ENCODE peak calls at places on chromosome 20, in eight cellular contexts. One of them, this sample, is unnamed.

GRCh38 chr20:60050193-60050960 is 92.2 kb downstream of the CDH26 start:
- DNase-seq in tibial artery: no peak
- DNase-seq in heart right ventricle: no peak
- DNase-seq in body of pancreas: peak
- DNase-seq in HFF-Myc: no peak
- DNase-seq in bronchial epithelial cell: peak
- DNase-seq in transverse colon: peak
- DNase-seq in tibial nerve: no peak
- DNase-seq in this sample: no peak

GRCh38 chr20:3105256-3106137 is 21.0 kb upstream of the AVP start:
- DNase-seq in HFF-Myc: no peak
- DNase-seq in body of pancreas: no peak
- DNase-seq in transverse colon: no peak
- DNase-seq in bronchial epithelial cell: no peak
- DNase-seq in tibial artery: no peak
- DNase-seq in tibial nerve: no peak
- DNase-seq in heart right ventricle: no peak
- DNase-seq in this sample: no peak

GRCh38 chr20:7980332-7981046 is 39.1 kb downstream of the TMX4 start:
- DNase-seq in body of pancreas: no peak
- DNase-seq in tibial artery: no peak
- DNase-seq in HFF-Myc: no peak
- DNase-seq in transverse colon: no peak
- DNase-seq in tibial nerve: no peak
- DNase-seq in heart right ventricle: no peak
- DNase-seq in bronchial epithelial cell: peak
- DNase-seq in this sample: no peak

GRCh38 chr20:9025643-9026042 is 43.2 kb upstream of the PLCB4 start:
- DNase-seq in tibial artery: no peak
- DNase-seq in bronchial epithelial cell: peak
- DNase-seq in tibial nerve: no peak
- DNase-seq in transverse colon: no peak
- DNase-seq in body of pancreas: no peak
- DNase-seq in HFF-Myc: no peak
- DNase-seq in heart right ventricle: no peak
- DNase-seq in this sample: no peak

GRCh38 chr20:61115627-61116026 is 136.4 kb upstream of the CDH4 start:
- DNase-seq in transverse colon: no peak
- DNase-seq in bronchial epithelial cell: no peak
- DNase-seq in HFF-Myc: no peak
- DNase-seq in heart right ventricle: no peak
- DNase-seq in body of pancreas: no peak
- DNase-seq in tibial artery: no peak
- DNase-seq in tibial nerve: no peak
- DNase-seq in this sample: no peak

GRCh38 chr20:45783656-45784294 is 7.9 kb downstream of the WFDC3 start:
- DNase-seq in tibial artery: no peak
- DNase-seq in tibial nerve: no peak
- DNase-seq in heart right ventricle: peak
- DNase-seq in transverse colon: peak
- DNase-seq in body of pancreas: peak
- DNase-seq in HFF-Myc: no peak
- DNase-seq in bronchial epithelial cell: peak
- DNase-seq in this sample: no peak

GRCh38 chr20:8646716-8647115 is 422.2 kb upstream of the PLCB4 start:
- DNase-seq in tibial artery: no peak
- DNase-seq in tibial nerve: no peak
- DNase-seq in transverse colon: no peak
- DNase-seq in heart right ventricle: no peak
- DNase-seq in HFF-Myc: peak
- DNase-seq in body of pancreas: no peak
- DNase-seq in bronchial epithelial cell: peak
- DNase-seq in this sample: no peak

GRCh38 chr20:11786108-11786507 is 131.6 kb upstream of the BTBD3 start:
- DNase-seq in heart right ventricle: no peak
- DNase-seq in transverse colon: no peak
- DNase-seq in tibial artery: no peak
- DNase-seq in bronchial epithelial cell: no peak
- DNase-seq in body of pancreas: no peak
- DNase-seq in HFF-Myc: no peak
- DNase-seq in tibial nerve: no peak
- DNase-seq in this sample: no peak

GRCh38 chr20:653110-653589 is at the start of gene SRXN1:
- DNase-seq in tibial nerve: peak
- DNase-seq in HFF-Myc: no peak
- DNase-seq in heart right ventricle: peak
- DNase-seq in transverse colon: peak
- DNase-seq in tibial artery: peak
- DNase-seq in bronchial epithelial cell: peak
- DNase-seq in body of pancreas: peak
- DNase-seq in this sample: peak

GRCh38 chr20:51650685-51651134 is 108.2 kb upstream of the NFATC2 start:
- DNase-seq in transverse colon: no peak
- DNase-seq in tibial nerve: no peak
- DNase-seq in HFF-Myc: no peak
- DNase-seq in tibial artery: no peak
- DNase-seq in bronchial epithelial cell: peak
- DNase-seq in body of pancreas: no peak
- DNase-seq in heart right ventricle: no peak
- DNase-seq in this sample: no peak

GRCh38 chr20:63128367-63128766 is 87.6 kb downstream of the YTHDF1 start:
- DNase-seq in body of pancreas: peak
- DNase-seq in transverse colon: no peak
- DNase-seq in heart right ventricle: peak
- DNase-seq in bronchial epithelial cell: no peak
- DNase-seq in tibial artery: peak
- DNase-seq in tibial nerve: no peak
- DNase-seq in HFF-Myc: no peak
- DNase-seq in this sample: no peak

GRCh38 chr20:33769032-33769431 is 37.2 kb downstream of the ZNF341 start:
- DNase-seq in HFF-Myc: no peak
- DNase-seq in tibial nerve: no peak
- DNase-seq in bronchial epithelial cell: no peak
- DNase-seq in body of pancreas: no peak
- DNase-seq in tibial artery: no peak
- DNase-seq in transverse colon: no peak
- DNase-seq in heart right ventricle: no peak
- DNase-seq in this sample: no peak

GRCh38 chr20:324177-325042 is 942 bp upstream of the SOX12 start:
- DNase-seq in bronchial epithelial cell: peak
- DNase-seq in tibial nerve: peak
- DNase-seq in HFF-Myc: no peak
- DNase-seq in body of pancreas: peak
- DNase-seq in heart right ventricle: peak
- DNase-seq in tibial artery: peak
- DNase-seq in transverse colon: peak
- DNase-seq in this sample: no peak

GRCh38 chr20:36666181-36666740 is 20.3 kb upstream of the SLA2 start:
- DNase-seq in transverse colon: no peak
- DNase-seq in bronchial epithelial cell: peak
- DNase-seq in tibial nerve: no peak
- DNase-seq in tibial artery: no peak
- DNase-seq in heart right ventricle: no peak
- DNase-seq in body of pancreas: no peak
- DNase-seq in HFF-Myc: no peak
- DNase-seq in this sample: no peak

GRCh38 chr20:46709459-46710148 is at the start of gene SLC2A10:
- DNase-seq in tibial artery: peak
- DNase-seq in bronchial epithelial cell: no peak
- DNase-seq in tibial nerve: peak
- DNase-seq in heart right ventricle: peak
- DNase-seq in transverse colon: peak
- DNase-seq in body of pancreas: peak
- DNase-seq in HFF-Myc: no peak
- DNase-seq in this sample: no peak

GRCh38 chr20:62928246-62928939 is 2.1 kb upstream of the DIDO1 start:
- DNase-seq in transverse colon: peak
- DNase-seq in body of pancreas: no peak
- DNase-seq in heart right ventricle: no peak
- DNase-seq in tibial nerve: no peak
- DNase-seq in HFF-Myc: no peak
- DNase-seq in bronchial epithelial cell: no peak
- DNase-seq in tibial artery: peak
- DNase-seq in this sample: no peak

GRCh38 chr20:21453676-21454075 is 56.4 kb upstream of the NKX2-4 start:
- DNase-seq in tibial artery: no peak
- DNase-seq in tibial nerve: no peak
- DNase-seq in body of pancreas: no peak
- DNase-seq in transverse colon: no peak
- DNase-seq in bronchial epithelial cell: no peak
- DNase-seq in heart right ventricle: no peak
- DNase-seq in HFF-Myc: no peak
- DNase-seq in this sample: no peak

GRCh38 chr20:41499961-41500725 is 118.0 kb downstream of the CHD6 start:
- DNase-seq in heart right ventricle: no peak
- DNase-seq in transverse colon: no peak
- DNase-seq in tibial artery: no peak
- DNase-seq in bronchial epithelial cell: no peak
- DNase-seq in tibial nerve: no peak
- DNase-seq in HFF-Myc: peak
- DNase-seq in body of pancreas: no peak
- DNase-seq in this sample: no peak

GRCh38 chr20:51532577-51533191 is 9.8 kb downstream of the NFATC2 start:
- DNase-seq in bronchial epithelial cell: no peak
- DNase-seq in tibial artery: peak
- DNase-seq in body of pancreas: no peak
- DNase-seq in transverse colon: peak
- DNase-seq in heart right ventricle: peak
- DNase-seq in tibial nerve: no peak
- DNase-seq in HFF-Myc: no peak
- DNase-seq in this sample: no peak

GRCh38 chr20:32356935-32357868 is 929 bp upstream of the ASXL1 start:
- DNase-seq in tibial nerve: no peak
- DNase-seq in heart right ventricle: no peak
- DNase-seq in transverse colon: peak
- DNase-seq in bronchial epithelial cell: peak
- DNase-seq in tibial artery: peak
- DNase-seq in body of pancreas: peak
- DNase-seq in HFF-Myc: no peak
- DNase-seq in this sample: no peak

GRCh38 chr20:34479627-34480026 is 36.6 kb upstream of the DYNLRB1 start:
- DNase-seq in body of pancreas: no peak
- DNase-seq in tibial nerve: no peak
- DNase-seq in heart right ventricle: no peak
- DNase-seq in tibial artery: no peak
- DNase-seq in bronchial epithelial cell: no peak
- DNase-seq in transverse colon: no peak
- DNase-seq in HFF-Myc: no peak
- DNase-seq in this sample: no peak

GRCh38 chr20:8512003-8512402 is 379.9 kb downstream of the PLCB1 start:
- DNase-seq in bronchial epithelial cell: no peak
- DNase-seq in tibial artery: no peak
- DNase-seq in heart right ventricle: no peak
- DNase-seq in tibial nerve: no peak
- DNase-seq in transverse colon: no peak
- DNase-seq in body of pancreas: no peak
- DNase-seq in HFF-Myc: no peak
- DNase-seq in this sample: no peak

GRCh38 chr20:50260480-50261221 is 70.0 kb downstream of the CEBPB start:
- DNase-seq in body of pancreas: no peak
- DNase-seq in heart right ventricle: no peak
- DNase-seq in transverse colon: no peak
- DNase-seq in HFF-Myc: no peak
- DNase-seq in tibial artery: peak
- DNase-seq in bronchial epithelial cell: no peak
- DNase-seq in tibial nerve: no peak
- DNase-seq in this sample: no peak
- TF ChIP-seq CTCF in body of pancreas: no peak
- TF ChIP-seq CTCF in heart right ventricle: no peak
- TF ChIP-seq CTCF in transverse colon: no peak
- TF ChIP-seq CTCF in HFF-Myc: no peak
- TF ChIP-seq CTCF in tibial artery: no peak
- TF ChIP-seq CTCF in bronchial epithelial cell: no peak
- TF ChIP-seq CTCF in tibial nerve: no peak
- TF ChIP-seq CTCF in this sample: no peak

GRCh38 chr20:49983123-49983847 is 505 bp downstream of the SNAI1 start:
- DNase-seq in transverse colon: no peak
- DNase-seq in heart right ventricle: no peak
- DNase-seq in tibial artery: no peak
- DNase-seq in bronchial epithelial cell: no peak
- DNase-seq in body of pancreas: no peak
- DNase-seq in HFF-Myc: no peak
- DNase-seq in tibial nerve: no peak
- DNase-seq in this sample: no peak
- H3K4me3 ChIP-seq in transverse colon: peak
- H3K4me3 ChIP-seq in heart right ventricle: peak
- H3K4me3 ChIP-seq in tibial artery: peak
- H3K4me3 ChIP-seq in bronchial epithelial cell: no peak
- H3K4me3 ChIP-seq in body of pancreas: no peak
- H3K4me3 ChIP-seq in HFF-Myc: peak
- H3K4me3 ChIP-seq in tibial nerve: peak
- H3K4me3 ChIP-seq in this sample: peak

DNA sequence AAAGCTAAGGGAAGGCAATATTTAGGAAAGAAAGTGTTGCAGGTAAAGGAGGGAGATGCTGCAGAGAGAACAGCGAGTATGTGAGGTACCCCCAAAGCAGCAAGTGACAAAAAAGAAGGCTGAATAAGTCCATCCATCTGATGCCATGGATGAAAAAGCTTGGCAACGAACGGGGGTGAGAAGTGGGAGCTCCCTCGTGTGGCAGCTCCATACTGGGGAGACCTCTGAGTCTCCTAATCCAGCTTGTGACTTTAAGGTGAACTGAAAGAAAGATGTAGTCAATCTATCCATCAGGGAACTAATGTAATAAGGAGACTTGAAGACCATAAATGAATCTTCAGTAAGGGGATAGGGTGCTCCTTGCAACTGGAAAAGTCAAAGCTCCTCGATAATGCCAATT is 156.6 kb downstream of the OTOR start:
- DNase-seq in heart right ventricle: no peak
- DNase-seq in bronchial epithelial cell: no peak
- DNase-seq in transverse colon: no peak
- DNase-seq in tibial nerve: no peak
- DNase-seq in body of pancreas: no peak
- DNase-seq in tibial artery: no peak
- DNase-seq in HFF-Myc: no peak
- DNase-seq in this sample: no peak
- TF ChIP-seq CTCF in heart right ventricle: no peak
- TF ChIP-seq CTCF in bronchial epithelial cell: no peak
- TF ChIP-seq CTCF in transverse colon: no peak
- TF ChIP-seq CTCF in tibial nerve: no peak
- TF ChIP-seq CTCF in body of pancreas: no peak
- TF ChIP-seq CTCF in tibial artery: no peak
- TF ChIP-seq CTCF in HFF-Myc: peak
- TF ChIP-seq CTCF in this sample: peak

DNA sequence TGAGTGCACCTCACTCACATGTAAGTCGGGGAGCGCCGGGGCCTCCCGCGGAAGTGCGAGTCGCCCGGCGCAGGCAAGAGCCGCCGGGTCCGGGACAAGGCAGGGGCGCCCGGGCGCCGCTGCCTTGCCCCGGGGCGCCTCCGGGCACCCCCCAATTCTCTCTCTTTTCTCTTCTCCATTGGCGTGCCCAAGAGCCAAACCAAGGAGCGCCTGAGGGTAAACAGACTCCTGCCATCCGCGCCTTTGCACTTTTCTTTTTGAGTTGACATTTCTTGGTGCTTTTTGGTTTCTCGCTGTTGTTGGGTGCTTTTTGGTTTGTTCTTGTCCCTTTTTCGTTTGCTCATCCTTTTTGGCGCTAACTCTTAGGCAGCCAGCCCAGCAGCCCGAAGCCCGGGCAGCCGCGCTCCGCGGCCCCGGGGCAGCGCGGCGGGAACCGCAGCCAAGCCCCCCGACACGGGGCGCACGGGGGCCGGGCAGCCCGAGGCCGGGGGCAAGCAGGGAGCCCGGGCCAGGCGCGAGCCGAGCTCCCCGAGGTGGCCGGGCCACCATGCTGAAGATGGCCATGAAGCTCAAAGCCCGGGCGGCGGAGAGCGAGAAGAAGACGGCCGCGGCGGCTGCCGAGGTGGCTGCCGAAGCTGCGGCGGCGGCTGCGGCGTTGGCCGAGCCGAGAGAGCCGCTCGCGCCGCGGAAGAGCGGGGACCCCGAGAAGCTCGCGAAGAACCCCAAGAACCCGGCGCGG is 37.0 kb downstream of the GNAS start:
- DNase-seq in body of pancreas: no peak
- DNase-seq in HFF-Myc: no peak
- DNase-seq in tibial artery: peak
- DNase-seq in bronchial epithelial cell: no peak
- DNase-seq in transverse colon: no peak
- DNase-seq in heart right ventricle: no peak
- DNase-seq in tibial nerve: no peak
- DNase-seq in this sample: no peak
- H3K4me3 ChIP-seq in body of pancreas: no peak
- H3K4me3 ChIP-seq in HFF-Myc: peak
- H3K4me3 ChIP-seq in tibial artery: peak
- H3K4me3 ChIP-seq in bronchial epithelial cell: peak
- H3K4me3 ChIP-seq in transverse colon: peak
- H3K4me3 ChIP-seq in heart right ventricle: peak
- H3K4me3 ChIP-seq in tibial nerve: peak
- H3K4me3 ChIP-seq in this sample: peak